ENCODE peak calls at places on chromosome 4, in four cellular contexts. A is pancreas, O is cardiac fibroblast, Z is AG09309. T is an unnamed sample.

GRCh38 chr4:87058272-87059073 is 123.7 kb downstream of the AFF1 start:
- DNase-seq in A (no peak), Z (no peak), O (no peak), T (no peak)

GRCh38 chr4:138577145-138577544 is 335.0 kb upstream of the SLC7A11 start:
- DNase-seq in O (no peak), A (no peak), Z (no peak), T (no peak)

GRCh38 chr4:64341711-64342110 is 67.5 kb downstream of the TECRL start:
- DNase-seq in Z (no peak), O (peak), A (no peak), T (no peak)

GRCh38 chr4:52035190-52035589 is 2.9 kb downstream of the SGCB start:
- DNase-seq in O (no peak), Z (no peak), A (no peak), T (no peak)

GRCh38 chr4:88162636-88163035 is 4.2 kb upstream of the ABCG2 start:
- DNase-seq in Z (no peak), A (no peak), O (no peak), T (no peak)

GRCh38 chr4:107034982-107035710 is 967 bp downstream of the DKK2 start:
- DNase-seq in Z (no peak), O (peak), A (peak), T (no peak)

GRCh38 chr4:172650758-172651495 is 517.7 kb upstream of the GALNT7 start:
- DNase-seq in Z (no peak), O (no peak), A (no peak), T (no peak)

GRCh38 chr4:6909970-6910339 is 329 bp downstream of the TBC1D14 start:
- DNase-seq in O (no peak), Z (no peak), A (no peak), T (no peak)

GRCh38 chr4:41977709-41978108 is 3.8 kb upstream of the DCAF4L1 start:
- DNase-seq in Z (no peak), O (peak), A (no peak), T (no peak)

GRCh38 chr4:48369248-48369647 is 27.9 kb downstream of the SLAIN2 start:
- DNase-seq in O (no peak), Z (no peak), A (no peak), T (no peak)

GRCh38 chr4:184644553-184645307 is 4.5 kb downstream of the CASP3 start:
- DNase-seq in A (no peak), O (no peak), Z (no peak), T (no peak)

GRCh38 chr4:113893546-113893945 is 85.9 kb downstream of the ARSJ start:
- DNase-seq in O (peak), Z (no peak), A (no peak), T (no peak)

GRCh38 chr4:23922535-23923115 is 32.8 kb upstream of the PPARGC1A start:
- DNase-seq in A (no peak), Z (no peak), O (no peak), T (no peak)

GRCh38 chr4:128068927-128069326 is 7.8 kb downstream of the LARP1B start:
- DNase-seq in Z (no peak), O (peak), A (no peak), T (no peak)

GRCh38 chr4:14827111-14827510 is 175.2 kb upstream of the CPEB2 start:
- DNase-seq in O (peak), Z (no peak), A (no peak), T (no peak)

GRCh38 chr4:186624951-186625350 is 69.6 kb upstream of the MTNR1A start:
- DNase-seq in Z (peak), O (peak), A (no peak), T (peak)

GRCh38 chr4:185683896-185684295 is 128.1 kb downstream of the SORBS2 start:
- DNase-seq in A (no peak), O (no peak), Z (no peak), T (no peak)

GRCh38 chr4:78510681-78511080 is 40.9 kb upstream of the ANXA3 start:
- DNase-seq in A (no peak), O (no peak), Z (no peak), T (no peak)

GRCh38 chr4:98745372-98745771 is 87.0 kb upstream of the TSPAN5 start:
- DNase-seq in Z (no peak), A (no peak), O (peak), T (no peak)

GRCh38 chr4:142728209-142728608 is 117.9 kb downstream of the INPP4B start:
- DNase-seq in Z (no peak), A (no peak), O (no peak), T (no peak)

GRCh38 chr4:156636398-156636797 is 335.2 kb downstream of the PDGFC start:
- DNase-seq in O (no peak), Z (no peak), A (no peak), T (no peak)

GRCh38 chr4:931194-931959 is 739 bp downstream of the GAK start:
- DNase-seq in O (peak), Z (peak), A (peak), T (no peak)

GRCh38 chr4:102308032-102308799 is 37.1 kb downstream of the SLC39A8 start:
- DNase-seq in O (peak), Z (no peak), A (no peak), T (no peak)

GRCh38 chr4:166538491-166539005 is 665.5 kb downstream of the TLL1 start:
- DNase-seq in O (no peak), Z (no peak), A (no peak), T (no peak)

GRCh38 chr4:105963461-105964400 is 68.5 kb downstream of the NPNT start:
- DNase-seq in A (no peak), Z (no peak), O (no peak), T (no peak)

GRCh38 chr4:74370912-74371311 is 6.0 kb downstream of the EREG start:
- DNase-seq in Z (no peak), O (peak), A (peak), T (no peak)

GRCh38 chr4:118280501-118281218 is 72.1 kb downstream of the PRSS12 start:
- DNase-seq in O (peak), Z (peak), A (peak), T (no peak)
- H3K4me3 ChIP-seq in O (no peak), Z (peak), A (peak), T (peak)

DNA sequence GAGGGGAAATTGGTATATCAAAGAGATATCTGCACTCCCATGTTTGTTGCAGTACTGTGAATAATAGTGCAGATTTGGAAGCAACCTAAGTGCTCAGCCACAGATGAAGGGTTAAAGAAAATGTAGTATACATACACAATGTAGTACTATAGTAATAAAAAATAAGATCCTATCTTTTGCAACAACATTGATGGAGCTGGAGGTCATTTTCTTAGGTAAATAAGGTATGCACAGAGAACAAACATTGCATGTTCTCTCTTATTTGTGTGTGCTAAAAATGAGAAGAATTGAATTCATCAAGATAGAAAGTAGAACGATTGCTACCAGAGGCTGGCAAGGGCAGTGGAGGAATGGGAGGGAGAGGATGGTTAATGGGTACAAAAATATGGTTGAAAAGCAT is 117.9 kb upstream of the TRAM1L1 start:
- DNase-seq in A (no peak), Z (no peak), O (no peak), T (no peak)
- TF ChIP-seq CTCF in A (no peak), Z (no peak), O (no peak), T (no peak)

GRCh38 chr4:116244771-116245170 is 840.6 kb downstream of the TRAM1L1 start:
- DNase-seq in O (no peak), A (no peak), Z (no peak), T (no peak)
- H3K4me3 ChIP-seq in O (no peak), A (no peak), Z (no peak), T (no peak)

GRCh38 chr4:188903995-188904394 is 764.8 kb downstream of the TRIML1 start:
- DNase-seq in A (no peak), O (no peak), Z (no peak), T (no peak)
- TF ChIP-seq CTCF in A (no peak), O (no peak), Z (no peak), T (no peak)

DNA sequence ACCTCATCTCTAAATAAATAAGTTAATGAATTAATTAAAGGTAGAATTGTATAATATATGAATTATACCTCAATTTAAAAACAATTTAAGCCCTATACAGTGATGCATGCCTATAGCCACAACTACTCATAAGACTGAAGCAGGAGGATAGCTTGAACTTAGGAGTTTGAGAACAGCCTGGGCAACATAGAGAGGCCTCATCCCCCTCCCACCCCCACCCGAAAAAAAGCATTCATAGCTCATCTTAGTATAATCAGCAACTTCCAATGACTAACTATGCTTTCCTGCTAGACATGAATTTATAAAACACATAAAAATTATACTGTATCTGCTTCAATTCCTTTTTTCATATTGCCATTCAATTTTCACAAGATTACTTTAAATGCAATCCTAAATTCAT is 1.6 kb downstream of the LRBA start:
- DNase-seq in A (no peak), Z (no peak), O (no peak), T (no peak)
- H3K4me3 ChIP-seq in A (peak), Z (no peak), O (no peak), T (no peak)

GRCh38 chr4:158580064-158580463 is 58.4 kb downstream of the RXFP1 start:
- DNase-seq in Z (no peak), A (no peak), O (no peak), T (no peak)

GRCh38 chr4:158581161-158581560 is 59.5 kb downstream of the RXFP1 start:
- DNase-seq in Z (no peak), A (no peak), O (peak), T (no peak)

GRCh38 chr4:158572608-158573007 is 50.9 kb downstream of the RXFP1 start:
- DNase-seq in O (no peak), Z (no peak), A (no peak), T (no peak)

GRCh38 chr4:158578476-158578875 is 56.8 kb downstream of the RXFP1 start:
- DNase-seq in A (no peak), O (peak), Z (no peak), T (no peak)
- TF ChIP-seq CTCF in A (no peak), O (peak), Z (peak), T (no peak)

DNA sequence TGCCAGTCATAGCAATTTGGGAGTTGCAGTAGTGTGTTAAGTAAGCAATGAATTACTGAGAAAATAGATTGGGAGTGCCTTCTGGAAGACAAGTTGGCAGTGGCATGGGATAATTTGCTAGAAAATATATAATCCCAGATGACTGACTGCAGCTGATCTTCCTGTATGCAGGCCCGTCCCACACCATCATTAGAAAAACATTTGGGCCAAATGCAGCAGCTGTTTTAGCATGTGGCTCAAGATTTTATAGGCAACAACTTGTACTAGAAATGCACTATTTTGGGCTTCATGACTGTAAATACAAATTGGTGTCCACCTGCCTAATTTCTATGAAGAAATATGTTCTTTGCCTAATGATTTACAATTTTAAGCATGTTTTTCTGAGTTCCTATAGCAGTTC is 2.6 kb downstream of the TMPRSS11D start:
- DNase-seq in A (no peak), O (no peak), Z (no peak), T (no peak)
- H3K4me3 ChIP-seq in A (no peak), O (no peak), Z (no peak), T (no peak)

DNA sequence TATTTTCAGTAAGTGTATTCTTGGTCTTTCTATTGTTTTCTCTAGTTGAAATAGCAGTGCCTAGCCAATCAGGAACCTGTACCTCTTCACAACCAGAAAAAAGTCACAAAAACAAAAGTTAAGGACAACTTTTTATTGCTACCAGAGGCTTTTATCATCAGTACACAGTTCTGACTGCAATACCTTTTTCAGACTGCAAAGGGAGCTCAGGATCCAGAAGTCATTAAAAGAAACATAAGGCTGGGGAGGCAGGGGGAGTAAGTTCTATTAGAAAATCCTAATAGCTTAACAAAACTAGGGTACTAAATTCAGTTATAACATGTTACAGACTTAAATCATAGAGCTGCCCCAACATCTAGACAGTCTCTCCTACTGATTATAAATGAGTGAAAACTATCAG is 28.8 kb downstream of the CCNI start:
- DNase-seq in Z (no peak), O (peak), A (no peak), T (no peak)
- TF ChIP-seq CTCF in Z (peak), O (peak), A (no peak), T (peak)

DNA sequence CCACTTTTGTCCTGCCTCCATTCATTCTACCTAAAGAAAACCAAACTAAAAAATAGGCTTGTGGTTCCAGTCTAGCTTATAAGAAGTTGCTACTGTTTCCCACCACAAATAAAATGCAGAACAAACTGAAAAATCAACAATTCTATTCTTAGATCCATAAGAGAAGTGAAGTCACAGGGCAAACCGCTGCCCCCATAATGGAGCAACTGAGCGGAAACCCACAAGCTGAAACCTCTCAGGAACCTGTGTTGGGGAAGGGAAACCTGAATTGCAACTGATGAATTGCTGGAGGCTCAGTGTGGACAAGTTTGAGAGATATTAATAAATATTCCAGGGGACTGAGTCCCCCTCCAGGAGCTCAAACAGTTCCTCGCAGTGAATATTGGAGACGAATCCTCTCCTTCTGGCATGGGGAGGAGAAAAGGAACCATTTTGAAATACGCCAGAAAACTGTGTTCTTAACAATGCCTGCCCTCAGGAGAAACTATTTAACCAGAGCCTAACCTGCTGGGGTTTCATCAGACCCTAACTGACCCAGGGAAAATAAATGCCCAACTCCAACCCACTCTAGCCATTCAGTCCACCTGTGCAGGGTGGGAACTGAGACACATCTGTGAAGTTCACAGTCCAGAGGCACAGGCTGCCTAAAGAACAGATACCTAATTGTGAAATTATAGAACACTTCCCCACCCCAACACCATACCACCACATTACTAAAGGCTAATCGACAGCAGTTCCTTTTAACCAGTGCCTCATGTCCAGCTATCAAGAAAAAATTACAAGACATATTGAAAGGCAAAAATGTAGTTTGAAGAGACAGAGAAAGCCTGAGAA is 22.8 kb upstream of the SH3RF1 start:
- DNase-seq in O (no peak), A (no peak), Z (no peak), T (no peak)
- H3K4me3 ChIP-seq in O (no peak), A (no peak), Z (no peak), T (no peak)

T was measured in AG04449.